ENCODE peak calls at places on chromosomes 12 and 14, in six cellular contexts. J is tibial artery, I is uterus, F is esophagus squamous epithelium, X is Peyer's patch, N is OCI-LY7. Z is an unnamed sample. For H3K4me1, the result is how much of the 10 kb centered on the place peaks cover.

GRCh38 chr12:78680596-78680995 is 184.0 kb upstream of the SYT1 start:
- DNase-seq in I (no peak), F (no peak), N (no peak), J (no peak), X (no peak), Z (no peak)

GRCh38 chr12:25320123-25321006 is 69.6 kb upstream of the KRAS start:
- DNase-seq in F (no peak), N (peak), J (no peak), X (no peak), I (no peak), Z (no peak)

GRCh38 chr12:112327209-112327930 is 54.9 kb downstream of the HECTD4 start:
- DNase-seq in I (no peak), J (no peak), N (no peak), X (no peak), F (no peak), Z (no peak)

GRCh38 chr14:69845787-69846186 is 33.4 kb upstream of the SMOC1 start:
- DNase-seq in J (no peak), I (no peak), F (no peak), X (no peak), N (no peak), Z (no peak)

GRCh38 chr12:90938451-90938850 is 16.5 kb downstream of the CCER1 start:
- DNase-seq in N (no peak), F (no peak), I (no peak), X (no peak), J (no peak), Z (no peak)

GRCh38 chr12:89768586-89769482 is 60.2 kb upstream of the ATP2B1 start:
- DNase-seq in I (no peak), X (peak), J (no peak), N (no peak), F (no peak), Z (no peak)

GRCh38 chr14:75877292-75877691 is 104.5 kb downstream of the TGFB3 start:
- DNase-seq in N (no peak), I (no peak), X (no peak), J (no peak), F (no peak), Z (peak)

GRCh38 chr14:64253672-64254071 is 40.5 kb downstream of the ESR2 start:
- DNase-seq in J (no peak), I (no peak), X (no peak), F (no peak), N (no peak), Z (no peak)

GRCh38 chr14:44404021-44404420 is 103.1 kb downstream of the FSCB start:
- DNase-seq in N (no peak), X (peak), J (no peak), F (no peak), I (no peak), Z (no peak)

GRCh38 chr14:23143911-23144310 is 24.9 kb upstream of the CEBPE start:
- DNase-seq in X (no peak), I (no peak), N (no peak), J (no peak), F (no peak), Z (no peak)

GRCh38 chr12:72011374-72011773 is 72.7 kb downstream of the TPH2 start:
- DNase-seq in I (no peak), X (no peak), F (no peak), J (no peak), N (no peak), Z (no peak)

GRCh38 chr12:119444462-119445044 is 110.0 kb downstream of the CCDC60 start:
- DNase-seq in N (peak), F (no peak), J (no peak), I (no peak), X (peak), Z (peak)

GRCh38 chr12:14219156-14219555 is 146.3 kb upstream of the ATF7IP start:
- DNase-seq in I (no peak), X (no peak), J (no peak), F (no peak), N (no peak), Z (no peak)

GRCh38 chr14:33699300-33699699 is 251.6 kb downstream of the EGLN3 start:
- DNase-seq in N (no peak), F (no peak), X (no peak), J (no peak), I (no peak), Z (no peak)

GRCh38 chr12:49764126-49764525 is 22.8 kb downstream of the TMBIM6 start:
- DNase-seq in I (no peak), J (no peak), N (no peak), X (no peak), F (no peak), Z (no peak)

GRCh38 chr12:53071591-53072551 is 7.3 kb downstream of the SPRYD3 start:
- DNase-seq in N (no peak), F (no peak), X (peak), I (peak), J (peak), Z (no peak)

GRCh38 chr12:44525806-44526654 is 350.1 kb downstream of the NELL2 start:
- DNase-seq in F (no peak), J (no peak), I (no peak), X (no peak), N (no peak), Z (no peak)

GRCh38 chr14:105165134-105165704 is 3.4 kb downstream of the JAG2 start:
- DNase-seq in F (no peak), N (peak), J (no peak), X (no peak), I (no peak), Z (no peak)

GRCh38 chr12:93339695-93340094 is 38.0 kb upstream of the NUDT4 start:
- DNase-seq in X (no peak), J (no peak), I (no peak), N (no peak), F (no peak), Z (no peak)

GRCh38 chr12:121214855-121215745 is 5.2 kb downstream of the P2RX4 start:
- DNase-seq in X (peak), F (no peak), I (peak), N (no peak), J (no peak), Z (peak)

GRCh38 chr12:20369164-20370000 is 1.0 kb downstream of the PDE3A start:
- DNase-seq in X (peak), I (peak), J (peak), N (no peak), F (no peak), Z (peak)

GRCh38 chr12:47071241-47071852 is 8.1 kb upstream of the PCED1B start:
- DNase-seq in J (no peak), N (peak), X (no peak), F (no peak), I (no peak), Z (no peak)

GRCh38 chr14:34711169-34711568 is 3.2 kb downstream of the CFL2 start:
- DNase-seq in X (no peak), F (no peak), I (peak), J (no peak), N (peak), Z (no peak)

GRCh38 chr12:94994312-94994711 is 9.2 kb downstream of the NDUFA12 start:
- DNase-seq in J (no peak), X (no peak), F (no peak), N (no peak), I (no peak), Z (no peak)

GRCh38 chr12:27237790-27238771 is 6.0 kb upstream of the STK38L start:
- DNase-seq in J (no peak), X (no peak), F (no peak), N (peak), I (no peak), Z (no peak)

GRCh38 chr14:75083271-75083670 is 13.8 kb downstream of the ZC2HC1C start:
- DNase-seq in F (no peak), X (no peak), N (no peak), J (no peak), I (no peak), Z (no peak)

GRCh38 chr12:131897276-131897675 is 2.9 kb downstream of the ULK1 start:
- DNase-seq in J (no peak), I (peak), X (no peak), N (no peak), F (no peak), Z (no peak)

GRCh38 chr12:54689984-54690383 is 41.8 kb upstream of the DCD start:
- DNase-seq in X (no peak), I (no peak), N (no peak), F (no peak), J (no peak), Z (no peak)

GRCh38 chr14:105034314-105035039 is 13.6 kb upstream of the CDCA4 start:
- DNase-seq in J (no peak), F (no peak), I (no peak), N (no peak), X (no peak), Z (no peak)

GRCh38 chr14:70152704-70153103 is 36.0 kb downstream of the SLC8A3 start:
- DNase-seq in N (no peak), I (no peak), F (no peak), J (no peak), X (no peak), Z (no peak)

GRCh38 chr14:91369628-91370445 is 47.8 kb downstream of the CCDC88C start:
- DNase-seq in F (no peak), I (no peak), X (no peak), N (no peak), J (no peak), Z (no peak)
- H3K4me1 ChIP-seq in F (under half), I (under half), X (under half), N (half or more), J (under half), Z (under half)

GRCh38 chr14:100539319-100539645 is 47.9 kb downstream of the BEGAIN start:
- DNase-seq in J (no peak), N (no peak), X (no peak), F (no peak), I (peak), Z (peak)

GRCh38 chr14:100539766-100540140 is 47.5 kb downstream of the BEGAIN start:
- DNase-seq in F (no peak), J (peak), N (no peak), I (no peak), X (peak), Z (peak)

GRCh38 chr14:100541621-100542560 is 45.3 kb downstream of the BEGAIN start:
- DNase-seq in F (no peak), X (no peak), N (no peak), I (no peak), J (no peak), Z (peak)

GRCh38 chr14:100540926-100541620 is 46.1 kb downstream of the BEGAIN start:
- DNase-seq in J (no peak), I (no peak), F (no peak), X (peak), N (no peak), Z (peak)

GRCh38 chr14:100540141-100540925 is 46.9 kb downstream of the BEGAIN start:
- DNase-seq in X (peak), N (no peak), I (peak), F (no peak), J (peak), Z (peak)
- TF ChIP-seq CTCF in X (peak), N (peak), I (no peak), F (no peak), J (no peak), Z (peak)

GRCh38 chr12:15563683-15564082 is 225.5 kb downstream of the EPS8 start:
- DNase-seq in N (no peak), F (no peak), X (no peak), I (peak), J (no peak), Z (no peak)
- H3K4me3 ChIP-seq in N (no peak), F (no peak), X (no peak), I (peak), J (peak), Z (no peak)

DNA sequence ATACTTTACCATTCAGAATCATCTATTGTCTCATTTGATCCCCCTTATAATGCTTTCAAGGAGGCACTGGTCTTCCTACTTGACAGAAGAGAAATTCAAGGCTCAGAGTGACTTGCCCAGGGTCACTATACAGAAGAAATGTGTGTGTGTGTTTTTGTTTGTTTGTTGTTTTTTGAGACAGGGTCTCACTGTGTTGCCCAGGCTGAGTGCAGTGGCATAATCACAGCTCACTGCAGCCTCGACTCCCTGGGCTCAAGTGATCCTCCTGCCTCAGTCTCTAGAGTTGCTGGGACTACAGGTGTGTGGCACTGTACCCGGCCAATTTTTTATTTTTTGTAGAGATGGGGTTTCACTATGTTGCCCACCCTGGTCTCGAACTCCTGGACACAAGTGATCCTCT is 22.9 kb downstream of the IRF2BPL start:
- DNase-seq in J (no peak), N (no peak), X (no peak), I (no peak), F (no peak), Z (no peak)
- H3K4me1 ChIP-seq in J (under half), N (under half), X (under half), I (under half), F (under half), Z (half or more)

GRCh38 chr12:56104815-56105476 is 587 bp downstream of the PA2G4 start:
- DNase-seq in I (no peak), N (peak), X (peak), J (no peak), F (no peak), Z (peak)
- TF ChIP-seq CTCF in I (no peak), N (peak), X (no peak), J (no peak), F (no peak), Z (no peak)

DNA sequence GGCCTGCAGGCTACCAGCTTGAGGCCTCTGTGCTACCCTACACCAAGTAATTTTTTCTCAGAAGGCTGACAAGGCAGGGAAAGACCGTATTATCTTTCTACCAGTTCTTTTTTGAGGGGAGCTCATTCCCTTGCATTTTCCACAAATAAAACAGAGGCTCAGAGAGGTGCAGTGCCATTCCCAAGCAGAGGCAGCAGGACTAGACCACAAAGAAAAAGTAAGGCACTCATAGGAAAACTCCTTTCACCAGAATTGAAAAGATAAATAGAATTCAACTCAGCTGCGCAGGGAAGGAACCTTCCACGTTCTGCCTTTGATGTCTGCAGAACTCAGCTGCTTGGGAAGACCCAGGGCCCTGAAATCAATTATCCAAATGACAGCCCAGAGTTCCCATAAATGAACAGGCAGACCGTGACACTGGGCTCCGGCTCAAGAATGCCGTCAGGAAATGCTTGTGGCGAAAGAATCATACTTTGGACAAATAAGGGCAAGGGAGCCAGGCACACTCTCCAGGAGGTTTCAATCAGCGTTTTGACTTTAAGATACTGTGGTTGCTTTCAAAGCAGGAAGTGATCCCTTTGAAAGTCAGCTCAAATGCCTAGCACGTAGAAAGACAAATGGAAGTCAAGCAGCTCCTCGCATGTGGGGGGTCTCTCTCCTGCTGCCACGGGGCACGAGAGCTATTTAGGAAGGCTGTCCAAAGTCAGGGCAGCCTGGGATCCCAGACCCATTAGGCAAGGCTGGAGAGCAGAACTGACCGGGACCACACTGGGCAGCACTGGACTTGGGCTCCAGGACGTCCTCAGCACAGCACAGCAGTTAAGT is 14.0 kb downstream of the KCTD10 start:
- DNase-seq in X (peak), I (peak), N (no peak), F (no peak), J (peak), Z (peak)
- H3K4me3 ChIP-seq in X (no peak), I (no peak), N (no peak), F (no peak), J (peak), Z (no peak)

DNA sequence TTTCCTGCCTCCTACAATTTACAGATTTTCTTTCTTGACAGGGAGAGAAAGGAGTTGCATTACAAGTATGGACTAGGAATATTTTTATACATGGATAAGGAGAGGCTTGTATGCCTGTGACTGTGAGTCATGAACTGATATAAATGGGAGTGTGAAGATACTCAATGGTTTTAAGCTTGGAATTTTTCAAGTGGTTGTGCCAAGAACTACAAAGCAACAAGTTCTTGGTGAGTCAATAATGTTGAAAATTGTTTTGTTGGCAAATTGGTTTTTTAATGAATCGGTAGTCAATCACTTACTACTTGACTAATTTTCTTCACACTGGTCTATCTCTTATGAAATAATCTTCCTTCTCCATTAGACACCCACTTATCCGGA is 58.9 kb upstream of the HMGA2 start:
- DNase-seq in X (no peak), J (no peak), N (no peak), F (no peak), I (no peak), Z (no peak)
- H3K4me1 ChIP-seq in X (under half), J (under half), N (under half), F (under half), I (under half), Z (under half)

DNA sequence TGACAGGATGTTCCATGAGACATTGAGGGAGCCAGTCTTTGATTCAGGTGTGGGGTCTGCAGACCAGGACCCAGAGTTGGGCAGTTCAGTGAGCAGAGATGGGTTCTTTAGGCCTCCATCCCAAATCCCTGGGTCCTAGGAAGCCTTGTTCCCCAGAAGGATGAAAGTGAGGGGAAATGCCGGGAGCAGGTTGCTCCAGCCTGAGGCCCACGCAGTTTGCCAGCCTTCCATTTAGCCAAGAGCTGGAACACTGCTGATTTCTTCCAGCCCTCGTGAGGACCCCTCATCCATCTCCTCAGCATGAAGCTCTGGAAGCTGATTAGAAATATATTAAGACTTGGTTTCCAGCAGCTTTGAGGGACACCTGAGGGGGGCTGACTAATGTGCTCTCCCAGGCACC is 12.1 kb downstream of the C14orf132 start:
- DNase-seq in X (no peak), N (no peak), I (no peak), F (no peak), J (no peak), Z (no peak)
- TF ChIP-seq CTCF in X (no peak), N (no peak), I (no peak), F (no peak), J (no peak), Z (no peak)

DNA sequence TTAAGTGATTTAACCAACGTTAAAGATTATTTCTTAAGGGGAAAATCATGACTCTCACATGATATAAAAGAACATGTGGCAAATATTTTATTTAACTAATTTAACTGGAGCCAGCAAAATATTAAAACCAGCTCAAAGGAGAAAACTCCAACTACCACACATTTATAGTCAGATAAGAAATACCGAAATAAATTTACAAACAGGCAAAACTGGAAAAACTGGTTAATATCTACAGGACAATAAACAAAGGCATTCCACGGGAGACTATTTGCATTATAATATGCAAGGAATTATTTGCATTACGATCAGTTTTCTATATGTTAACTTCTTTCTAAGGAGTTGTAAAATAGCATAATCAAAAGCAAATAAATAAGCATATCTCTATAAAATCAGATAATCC is 13.8 kb upstream of the BCL2L14 start:
- DNase-seq in N (no peak), J (no peak), F (no peak), I (no peak), X (no peak), Z (no peak)
- H3K4me3 ChIP-seq in N (no peak), J (no peak), F (no peak), I (no peak), X (no peak), Z (no peak)

Z was measured in pancreas.